ENCODE peak calls at places on chromosomes 7 and 10, in eight cellular contexts. F is A549, H is type B pancreatic cell, X is B cell, B is ovary, C is GM06990, K is K562, A is WTC11. Q is an unnamed sample.

GRCh38 chr10:73405556-73405955 is 8.3 kb downstream of the ANXA7 start:
- DNase-seq in K (no peak), C (no peak), H (no peak), X (no peak), F (no peak), A (no peak), B (no peak), Q (no peak)

GRCh38 chr10:72800000-72800740 is 93.4 kb upstream of the OIT3 start:
- DNase-seq in A (no peak), F (no peak), C (no peak), B (no peak), H (no peak), X (no peak), K (peak), Q (no peak)

GRCh38 chr10:79106651-79107050 is 37.9 kb downstream of the ZMIZ1 start:
- DNase-seq in X (no peak), C (no peak), K (no peak), F (no peak), H (no peak), B (no peak), A (no peak), Q (no peak)

GRCh38 chr10:526651-527312 is 162.7 kb downstream of the DIP2C start:
- DNase-seq in F (no peak), X (no peak), C (no peak), K (peak), A (peak), H (no peak), B (no peak), Q (no peak)

GRCh38 chr10:30368065-30368718 is 19.1 kb upstream of the MTPAP start:
- DNase-seq in H (no peak), C (no peak), A (no peak), F (no peak), X (no peak), B (peak), K (no peak), Q (peak)

GRCh38 chr10:131166486-131166885 is 145.0 kb downstream of the TCERG1L start:
- DNase-seq in B (no peak), F (no peak), A (no peak), H (peak), C (no peak), K (no peak), X (no peak), Q (no peak)

GRCh38 chr10:30437039-30437781 is 3.2 kb downstream of the MAP3K8 start:
- DNase-seq in X (no peak), B (no peak), A (no peak), C (no peak), K (peak), H (no peak), F (no peak), Q (peak)

GRCh38 chr7:16978358-16979244 is 96.8 kb upstream of the AGR3 start:
- DNase-seq in H (no peak), X (no peak), K (no peak), A (no peak), F (peak), B (no peak), C (no peak), Q (peak)

GRCh38 chr7:118839544-118839943 is 615.0 kb downstream of the ANKRD7 start:
- DNase-seq in K (no peak), B (no peak), X (no peak), F (no peak), C (no peak), H (no peak), A (no peak), Q (no peak)

GRCh38 chr10:28722065-28722803 is 44.9 kb downstream of the BAMBI start:
- DNase-seq in F (peak), B (peak), A (peak), C (no peak), H (peak), K (no peak), X (no peak), Q (peak)

GRCh38 chr7:129609666-129610065 is 1.9 kb upstream of the NRF1 start:
- DNase-seq in A (no peak), H (no peak), B (no peak), F (no peak), X (no peak), K (no peak), C (no peak), Q (no peak)

GRCh38 chr7:7770228-7770627 is 51.8 kb upstream of the RPA3 start:
- DNase-seq in F (no peak), C (no peak), X (no peak), H (no peak), B (no peak), A (no peak), K (no peak), Q (no peak)

GRCh38 chr10:102066421-102067068 is 1.4 kb downstream of the HPS6 start:
- DNase-seq in C (no peak), H (no peak), B (no peak), A (no peak), X (no peak), F (no peak), K (no peak), Q (peak)

GRCh38 chr10:35545079-35545657 is 60.0 kb upstream of the GJD4 start:
- DNase-seq in A (no peak), B (no peak), X (no peak), C (no peak), K (no peak), F (no peak), H (no peak), Q (no peak)

GRCh38 chr10:21020545-21020944 is 123.4 kb upstream of the NEBL start:
- DNase-seq in A (peak), B (no peak), K (peak), X (no peak), C (peak), H (no peak), F (peak), Q (peak)

GRCh38 chr7:84637568-84638338 is 443.2 kb upstream of the SEMA3A start:
- DNase-seq in X (no peak), B (no peak), K (no peak), F (no peak), C (no peak), H (no peak), A (peak), Q (peak)

DNA sequence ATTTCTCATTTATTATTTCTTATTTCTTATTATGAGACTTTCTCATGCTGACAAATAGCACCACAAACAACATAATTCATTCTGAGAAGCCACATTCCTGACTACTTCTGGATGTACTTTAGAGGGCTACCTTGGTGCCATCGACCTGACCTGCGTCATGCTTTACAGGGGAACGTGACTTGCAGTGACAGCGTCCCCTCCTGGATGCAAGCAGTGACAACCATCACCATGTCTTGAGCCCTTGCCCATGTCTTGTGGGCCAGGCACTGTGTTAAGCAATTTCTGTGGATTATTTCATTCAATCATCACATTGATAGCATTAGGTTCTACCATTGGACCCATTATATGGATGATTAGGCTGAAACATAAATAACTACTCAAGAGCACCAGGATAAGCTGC is 137.0 kb downstream of the ANK3 start:
- DNase-seq in X (no peak), K (no peak), B (no peak), H (no peak), C (no peak), F (no peak), A (no peak), Q (no peak)
- TF ChIP-seq CTCF in X (no peak), K (peak), B (no peak), H (no peak), C (no peak), F (no peak), A (peak), Q (no peak)

DNA sequence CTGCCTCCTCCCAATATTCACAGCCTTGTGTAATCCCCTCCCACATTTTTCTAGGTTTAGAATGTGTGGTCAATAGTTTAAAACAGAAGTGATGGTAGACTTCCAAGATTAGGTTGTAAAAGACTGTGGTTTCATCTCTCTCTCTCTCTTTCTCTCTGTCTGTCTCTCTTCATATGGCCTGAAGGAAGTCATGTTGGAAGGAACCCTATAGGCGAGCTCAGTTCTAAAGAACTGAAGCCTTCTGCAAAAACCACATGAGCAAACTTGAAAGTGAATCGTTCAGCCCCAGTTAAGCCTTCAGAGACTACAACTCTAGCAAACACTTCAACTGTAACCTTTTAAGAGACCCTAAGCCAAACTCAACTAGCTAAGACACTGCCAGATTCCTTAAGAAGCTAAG is 707.6 kb upstream of the LRRTM3 start:
- DNase-seq in F (no peak), C (no peak), K (no peak), X (no peak), A (no peak), B (no peak), H (no peak), Q (no peak)
- TF ChIP-seq CTCF in F (no peak), C (no peak), K (no peak), X (no peak), A (no peak), B (no peak), H (no peak), Q (no peak)

DNA sequence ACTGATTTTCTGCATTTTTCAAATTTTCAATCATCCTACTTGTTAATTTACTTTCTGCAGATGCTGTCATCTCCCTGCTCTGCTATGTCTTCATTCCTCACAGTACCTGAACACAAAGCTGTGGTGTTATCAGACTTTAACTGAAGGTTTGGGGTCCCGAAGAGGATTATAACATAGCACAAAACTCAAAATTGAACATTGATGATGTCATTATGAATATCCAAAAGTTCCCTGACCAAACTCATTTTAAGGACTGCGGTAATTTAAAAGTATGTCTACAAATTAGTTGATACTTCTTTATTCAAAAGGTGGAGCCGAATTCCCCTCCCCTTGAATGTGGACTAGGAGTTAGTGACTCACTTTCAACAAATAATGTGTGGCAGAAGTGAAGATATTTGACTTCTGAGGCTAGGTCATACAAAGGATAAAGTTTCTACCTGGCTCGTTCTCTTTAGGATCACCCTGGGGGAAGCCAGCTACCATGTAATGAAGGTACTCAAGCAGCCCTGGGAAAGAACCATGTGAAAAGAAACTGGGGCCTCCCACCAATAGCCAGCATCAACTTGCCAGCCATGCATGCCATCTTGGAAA is 6.4 kb upstream of the ENTPD7 start:
- DNase-seq in C (no peak), X (no peak), H (no peak), F (no peak), K (no peak), B (no peak), A (no peak), Q (peak)
- TF ChIP-seq CTCF in C (no peak), X (no peak), H (no peak), F (no peak), K (no peak), B (no peak), A (no peak), Q (no peak)

GRCh38 chr10:32348297-32349198 is 1.6 kb upstream of the EPC1 start:
- DNase-seq in A (no peak), B (no peak), K (peak), H (no peak), F (no peak), C (no peak), X (no peak), Q (no peak)

GRCh38 chr10:32347363-32347735 is 391 bp upstream of the EPC1 start:
- DNase-seq in B (no peak), H (no peak), K (peak), F (no peak), A (peak), X (no peak), C (no peak), Q (no peak)

GRCh38 chr10:32346134-32346550 is 816 bp downstream of the EPC1 start:
- DNase-seq in A (peak), B (peak), K (peak), C (peak), H (peak), F (peak), X (peak), Q (peak)

GRCh38 chr10:32349199-32349585 is 2.2 kb upstream of the EPC1 start:
- DNase-seq in A (no peak), C (no peak), H (no peak), F (no peak), K (no peak), X (no peak), B (no peak), Q (no peak)

GRCh38 chr10:32346551-32347362 is at the start of gene EPC1:
- DNase-seq in F (peak), A (peak), X (peak), K (peak), B (peak), C (peak), H (peak), Q (peak)
- TF ChIP-seq CTCF in F (no peak), A (no peak), X (no peak), K (no peak), B (no peak), C (no peak), H (no peak), Q (no peak)

DNA sequence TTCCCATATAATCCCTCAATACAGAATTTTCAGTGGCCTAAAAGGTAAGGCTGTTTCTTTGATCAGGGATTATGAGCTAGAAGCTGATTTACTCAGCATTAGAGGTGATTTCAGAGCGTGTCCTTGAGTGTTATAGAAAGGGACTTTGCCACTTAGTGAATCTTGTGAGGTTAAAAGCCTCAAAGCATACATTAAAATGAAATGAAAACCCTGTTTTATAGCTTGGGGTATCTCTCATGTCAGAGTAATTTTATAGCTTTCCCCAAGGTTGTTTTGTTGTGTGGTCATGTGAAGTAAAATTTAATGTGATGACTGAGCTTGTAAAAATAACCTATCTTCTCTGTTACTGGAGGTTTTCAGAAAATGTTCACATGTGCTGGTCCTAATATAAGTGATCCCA is 198.8 kb downstream of the CDCA7L start:
- DNase-seq in F (no peak), K (no peak), B (no peak), C (no peak), H (no peak), A (no peak), X (no peak), Q (no peak)
- TF ChIP-seq CTCF in F (no peak), K (no peak), B (no peak), C (no peak), H (no peak), A (no peak), X (no peak), Q (no peak)

GRCh38 chr7:24722386-24723177 is 34.7 kb downstream of the GSDME start:
- DNase-seq in X (peak), F (no peak), A (no peak), K (no peak), B (no peak), C (no peak), H (no peak), Q (peak)
- TF ChIP-seq CTCF in X (no peak), F (peak), A (no peak), K (peak), B (no peak), C (no peak), H (peak), Q (peak)

DNA sequence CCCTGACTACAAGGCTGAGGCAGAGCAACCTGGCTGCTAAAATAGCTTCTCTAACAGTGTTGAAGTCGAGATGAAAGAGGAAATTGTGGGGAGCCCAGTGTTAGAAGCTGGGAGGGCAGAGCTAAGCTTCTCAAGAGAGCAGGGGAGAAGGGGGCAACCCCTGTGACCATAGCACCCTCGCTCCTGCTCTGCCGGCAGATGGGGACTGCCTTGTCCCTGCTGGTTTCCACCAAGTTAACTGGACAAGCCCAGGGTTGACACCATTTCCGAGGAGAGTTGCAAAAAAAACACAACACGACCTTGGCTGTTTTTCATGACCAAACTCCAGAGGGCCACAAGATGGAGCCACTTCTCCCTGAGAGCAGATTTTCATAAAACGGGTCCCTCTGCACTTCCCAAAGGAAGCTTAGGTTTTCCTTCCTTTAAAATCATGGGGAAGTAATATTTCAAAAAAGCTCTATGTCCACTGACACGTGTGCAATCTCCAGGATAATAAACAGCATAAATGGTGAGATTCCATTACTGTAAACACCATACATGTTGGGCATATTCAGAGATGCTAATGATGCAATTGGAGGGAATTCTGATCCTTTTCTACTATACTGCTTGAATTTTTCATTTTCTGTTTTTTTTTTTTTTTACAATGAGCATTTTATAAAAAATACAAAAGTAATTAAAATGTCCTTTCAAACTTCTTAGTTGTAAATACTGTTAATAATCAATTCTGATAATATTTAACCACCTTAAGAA is 140.4 kb downstream of the PIP4K2A start:
- DNase-seq in A (peak), C (no peak), X (no peak), K (peak), B (no peak), F (peak), H (no peak), Q (no peak)
- TF ChIP-seq CTCF in A (peak), C (peak), X (peak), K (peak), B (no peak), F (peak), H (peak), Q (peak)

GRCh38 chr7:152859781-152860191 is 100.2 kb downstream of the ACTR3B start:
- DNase-seq in A (peak), F (peak), B (no peak), H (no peak), C (no peak), K (peak), X (no peak), Q (peak)
- TF ChIP-seq CTCF in A (peak), F (peak), B (no peak), H (peak), C (peak), K (peak), X (peak), Q (peak)

GRCh38 chr7:17988858-17989257 is 38.8 kb downstream of the PRPS1L1 start:
- DNase-seq in F (no peak), B (no peak), H (no peak), A (no peak), K (no peak), C (no peak), X (no peak), Q (no peak)
- TF ChIP-seq CTCF in F (no peak), B (no peak), H (no peak), A (no peak), K (no peak), C (no peak), X (no peak), Q (no peak)